ENCODE peak calls at places on chromosomes 6 and 20, in seven cellular contexts. J is SK-N-SH, D is K562, O is HepG2, K is H1, Z is HCT116, R is GM12878. I is an unnamed sample.

GRCh38 chr20:20780127-20780822 is 67.8 kb upstream of the RALGAPA2 start:
- DNase-seq in J (no peak), Z (no peak), R (peak; percentile 15), D (no peak), K (no peak), O (peak; percentile 21), I (peak; percentile 80)

GRCh38 chr20:49859807-49860206 is 47.2 kb downstream of the SLC9A8 start:
- DNase-seq in R (no peak), D (no peak), O (no peak), K (no peak), J (no peak), Z (no peak), I (peak; percentile 90)

GRCh38 chr6:139142267-139142666 is 7.4 kb downstream of the HECA start:
- DNase-seq in O (no peak), J (no peak), D (no peak), K (no peak), Z (no peak), R (no peak), I (no peak)

GRCh38 chr6:112539355-112539754 is 192.2 kb downstream of the RFPL4B start:
- DNase-seq in J (peak; percentile 43), D (no peak), O (no peak), R (no peak), K (no peak), Z (no peak), I (no peak)

GRCh38 chr6:134295953-134296553 is 21.9 kb downstream of the SGK1 start:
- DNase-seq in K (no peak), R (no peak), O (peak; percentile 54), D (peak; percentile 80), Z (peak; percentile 12), J (no peak), I (no peak)

GRCh38 chr20:1396264-1396663 is 3.4 kb upstream of the FKBP1A start:
- DNase-seq in R (no peak), D (no peak), Z (no peak), O (no peak), K (no peak), J (no peak), I (no peak)

GRCh38 chr6:16316741-16317251 is 78.4 kb downstream of the GMPR start:
- DNase-seq in R (no peak), O (peak; percentile 49), D (peak; percentile 89), J (peak; percentile 72), Z (peak; percentile 39), K (no peak), I (peak; percentile 28)

GRCh38 chr20:7841291-7841966 is 98.8 kb downstream of the HAO1 start:
- DNase-seq in D (no peak), O (no peak), R (no peak), K (no peak), J (no peak), Z (no peak), I (no peak)

GRCh38 chr6:168916576-168917207 is 337.0 kb downstream of the THBS2 start:
- DNase-seq in J (no peak), R (no peak), Z (no peak), O (no peak), K (no peak), D (no peak), I (no peak)

GRCh38 chr20:42553374-42553773 is 636.3 kb downstream of the PTPRT start:
- DNase-seq in J (no peak), K (no peak), D (no peak), O (no peak), R (no peak), Z (no peak), I (no peak)

GRCh38 chr20:1160991-1161390 is 23.8 kb downstream of the TMEM74B start:
- DNase-seq in J (no peak), D (no peak), O (no peak), Z (no peak), K (no peak), R (no peak), I (no peak)

GRCh38 chr6:85966859-85967258 is 324.2 kb upstream of the SYNCRIP start:
- DNase-seq in K (no peak), J (no peak), D (no peak), Z (no peak), R (no peak), O (no peak), I (no peak)

GRCh38 chr6:96186516-96187195 is 170.9 kb downstream of the FUT9 start:
- DNase-seq in D (no peak), K (no peak), J (no peak), Z (no peak), O (no peak), R (no peak), I (peak; percentile 57)

GRCh38 chr20:38063911-38064310 is 30.4 kb downstream of the RPRD1B start:
- DNase-seq in K (no peak), R (no peak), D (no peak), O (no peak), Z (no peak), J (no peak), I (no peak)

GRCh38 chr6:48016027-48016755 is 94.8 kb downstream of the PTCHD4 start:
- DNase-seq in R (no peak), O (no peak), Z (no peak), J (no peak), K (no peak), D (no peak), I (no peak)

GRCh38 chr20:1618479-1618878 is 1.3 kb downstream of the SIRPB1 start:
- DNase-seq in K (no peak), R (no peak), D (peak; percentile 0), J (no peak), Z (no peak), O (peak; percentile 0), I (no peak)

GRCh38 chr6:151012321-151013294 is 147.1 kb downstream of the MTHFD1L start:
- DNase-seq in K (no peak), O (peak; percentile 74), Z (no peak), D (no peak), J (no peak), R (no peak), I (no peak)

GRCh38 chr20:58021481-58021880 is 207.0 kb downstream of the ANKRD60 start:
- DNase-seq in Z (no peak), D (peak; percentile 89), R (no peak), O (no peak), K (no peak), J (peak; percentile 59), I (peak; percentile 47)

GRCh38 chr20:48656661-48657211 is 171.1 kb downstream of the PREX1 start:
- DNase-seq in D (peak; percentile 62), K (no peak), Z (peak; percentile 10), J (peak; percentile 55), R (no peak), O (peak; percentile 66), I (no peak)

GRCh38 chr20:2741881-2742280 is 49.3 kb downstream of the EBF4 start:
- DNase-seq in R (no peak), O (no peak), J (no peak), Z (no peak), K (no peak), D (no peak), I (no peak)

GRCh38 chr20:19758888-19759331 is 852 bp downstream of the RIN2 start:
- DNase-seq in O (peak; percentile 74), D (no peak), R (no peak), Z (no peak), K (no peak), J (peak; percentile 65), I (peak; percentile 81)

GRCh38 chr6:78438135-78438534 is 429.2 kb upstream of the IRAK1BP1 start:
- DNase-seq in O (no peak), Z (no peak), K (no peak), D (no peak), J (no peak), R (no peak), I (no peak)

GRCh38 chr6:78436335-78436734 is 431.0 kb upstream of the IRAK1BP1 start:
- DNase-seq in K (no peak), D (no peak), J (no peak), Z (peak; percentile 19), R (no peak), O (peak; percentile 1), I (no peak)
- TF ChIP-seq JUND in K (no peak), D (no peak), J (no peak), Z (no peak), R (no peak), O (no peak), I (no peak)

GRCh38 chr20:13229538-13229937 is 8.5 kb downstream of the ISM1 start:
- DNase-seq in D (no peak), R (no peak), Z (no peak), O (no peak), K (no peak), J (no peak), I (no peak)

GRCh38 chr20:13236990-13237720 is 16.1 kb downstream of the ISM1 start:
- DNase-seq in K (no peak), Z (no peak), J (no peak), D (no peak), O (no peak), R (no peak), I (no peak)

GRCh38 chr20:13231031-13231752 is 10.1 kb downstream of the ISM1 start:
- DNase-seq in O (no peak), K (no peak), R (no peak), J (no peak), D (no peak), Z (no peak), I (no peak)

GRCh38 chr20:13234961-13235360 is 13.9 kb downstream of the ISM1 start:
- DNase-seq in O (no peak), R (no peak), D (no peak), K (no peak), Z (no peak), J (no peak), I (no peak)

GRCh38 chr20:13232999-13233398 is 11.9 kb downstream of the ISM1 start:
- DNase-seq in O (no peak), D (no peak), R (no peak), Z (no peak), K (no peak), J (no peak), I (no peak)
- TF ChIP-seq JUND in O (no peak), D (no peak), R (no peak), Z (no peak), K (no peak), J (no peak), I (no peak)

DNA sequence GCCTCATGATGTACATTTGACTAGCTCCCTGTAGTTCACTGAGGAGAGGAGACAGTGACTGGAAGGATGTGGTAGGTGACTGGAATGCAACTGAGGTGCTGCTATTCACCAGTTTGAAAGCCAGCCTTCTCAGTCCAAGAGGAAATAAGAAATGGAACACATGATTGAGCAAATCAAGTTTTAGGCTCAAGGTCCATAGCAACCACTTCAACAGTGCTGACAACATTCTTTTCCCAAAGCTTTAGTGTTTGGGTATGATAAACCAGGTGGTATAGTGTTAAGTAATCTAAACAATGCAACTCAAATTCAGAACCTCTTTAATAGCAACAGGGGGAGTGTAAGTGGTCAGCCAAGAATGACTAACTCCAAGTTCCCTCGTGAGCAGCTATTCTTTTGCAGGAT is 9.2 kb downstream of the ZHX3 start:
- DNase-seq in Z (no peak), R (no peak), D (peak; percentile 17), K (no peak), J (no peak), O (peak; percentile 69), I (no peak)
- TF ChIP-seq JUND in Z (no peak), R (no peak), D (no peak), K (no peak), J (no peak), O (no peak), I (no peak)

GRCh38 chr20:62161347-62161746 is 17.8 kb downstream of the SS18L1 start:
- DNase-seq in O (no peak), D (no peak), R (no peak), J (no peak), Z (no peak), K (no peak), I (no peak)
- TF ChIP-seq JUND in O (no peak), D (no peak), R (no peak), J (no peak), Z (no peak), K (no peak), I (no peak)

GRCh38 chr20:46213946-46214830 is 94.1 kb downstream of the CDH22 start:
- DNase-seq in Z (no peak), R (no peak), D (no peak), K (no peak), J (no peak), O (no peak), I (no peak)
- TF ChIP-seq JUND in Z (no peak), R (no peak), D (no peak), K (no peak), J (no peak), O (no peak), I (no peak)

I was measured in T47D.